ENCODE peak calls at places on chromosomes 11 and 22, in nine cellular contexts. N is tibial artery, Y is heart right ventricle, S is heart left ventricle, B is cardiac muscle cell, T is stomach, V is IMR-90, D is upper lobe of right lung, H is GM23248. L is an unnamed sample.

GRCh38 chr11:47997063-47998053 is 17.0 kb downstream of the PTPRJ start:
- DNase-seq in N (peak; percentile 6), T (no peak), H (no peak), B (no peak), S (no peak), D (no peak), V (no peak), Y (no peak), L (no peak)

GRCh38 chr22:20397498-20397897 is 3.5 kb downstream of the ZNF74 start:
- DNase-seq in N (no peak), H (no peak), D (no peak), V (no peak), Y (no peak), S (no peak), T (no peak), B (no peak), L (no peak)

GRCh38 chr11:100592619-100593309 is 94.3 kb upstream of the ARHGAP42 start:
- DNase-seq in N (no peak), S (no peak), V (peak; percentile 51), T (no peak), H (no peak), B (no peak), D (no peak), Y (no peak), L (no peak)

GRCh38 chr11:92131289-92131890 is 93.2 kb upstream of the FAT3 start:
- DNase-seq in T (no peak), H (peak; percentile 74), D (no peak), B (no peak), S (no peak), N (no peak), V (no peak), Y (no peak), L (no peak)

GRCh38 chr11:67522338-67522737 is 908 bp downstream of the CABP2 start:
- DNase-seq in N (no peak), Y (no peak), S (no peak), H (no peak), V (no peak), T (no peak), B (no peak), D (no peak), L (no peak)

GRCh38 chr11:10744206-10744605 is 6.8 kb upstream of the CTR9 start:
- DNase-seq in Y (no peak), V (no peak), B (no peak), H (no peak), D (no peak), T (no peak), S (no peak), N (no peak), L (no peak)

GRCh38 chr11:47431356-47432083 is 5.3 kb upstream of the PSMC3 start:
- DNase-seq in S (no peak), Y (no peak), H (no peak), T (no peak), D (no peak), N (no peak), B (no peak), V (no peak), L (no peak)

GRCh38 chr11:104534268-104534667 is 364.0 kb downstream of the CASP12 start:
- DNase-seq in H (no peak), S (no peak), N (no peak), Y (no peak), B (no peak), T (no peak), D (no peak), V (peak; percentile 89), L (no peak)

DNA sequence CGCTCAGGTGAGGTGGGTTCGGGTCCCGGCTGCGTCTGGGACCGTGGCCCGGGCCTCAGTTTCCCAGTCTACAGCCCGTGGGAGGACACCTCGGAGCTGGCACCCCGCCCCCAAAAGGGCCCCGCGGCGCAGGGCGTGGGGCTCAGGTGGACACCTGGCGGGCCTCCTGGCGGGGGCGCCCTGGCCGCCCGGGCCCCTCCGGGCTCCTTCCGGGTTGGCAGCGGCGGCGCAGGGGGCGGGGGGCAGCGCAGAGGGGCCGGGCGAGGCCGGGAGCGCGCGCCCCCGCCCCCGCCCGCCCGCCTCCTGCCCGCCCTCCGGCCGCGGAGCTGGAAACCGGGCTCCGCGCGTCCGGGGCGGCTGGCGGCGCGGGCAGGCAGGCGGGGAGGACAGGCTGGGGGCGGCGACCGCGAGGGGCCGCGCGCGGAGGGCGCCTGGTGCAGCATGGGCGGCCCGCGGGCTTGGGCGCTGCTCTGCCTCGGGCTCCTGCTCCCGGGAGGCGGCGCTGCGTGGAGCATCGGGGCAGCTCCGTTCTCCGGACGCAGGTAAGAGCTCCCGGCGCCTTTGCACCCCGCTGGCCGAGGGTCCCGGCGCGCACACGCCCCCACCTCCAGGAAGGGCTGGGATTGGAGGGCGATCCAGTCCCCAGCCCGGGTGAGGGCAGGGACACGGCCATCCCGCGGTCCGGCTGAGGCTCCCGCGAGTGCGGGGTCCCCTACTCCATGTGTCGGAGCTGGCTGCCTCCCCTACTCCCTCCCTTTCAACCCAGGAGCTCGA is at the start of gene EMID1:
- DNase-seq in B (peak; percentile 76), T (peak; percentile 61), D (peak; percentile 75), N (no peak), H (peak; percentile 57), Y (no peak), S (peak; percentile 28), V (peak; percentile 9), L (peak; percentile 60)
- H3K27ac ChIP-seq in B (no peak within 1 kb of the TSS), T (peak within 1 kb of the TSS; percentile 38), D (peak within 1 kb of the TSS; percentile 61), N (no peak within 1 kb of the TSS), H (no peak within 1 kb of the TSS), Y (no peak within 1 kb of the TSS), S (no peak within 1 kb of the TSS), V (no peak within 1 kb of the TSS), L (peak within 1 kb of the TSS; percentile 41)

DNA sequence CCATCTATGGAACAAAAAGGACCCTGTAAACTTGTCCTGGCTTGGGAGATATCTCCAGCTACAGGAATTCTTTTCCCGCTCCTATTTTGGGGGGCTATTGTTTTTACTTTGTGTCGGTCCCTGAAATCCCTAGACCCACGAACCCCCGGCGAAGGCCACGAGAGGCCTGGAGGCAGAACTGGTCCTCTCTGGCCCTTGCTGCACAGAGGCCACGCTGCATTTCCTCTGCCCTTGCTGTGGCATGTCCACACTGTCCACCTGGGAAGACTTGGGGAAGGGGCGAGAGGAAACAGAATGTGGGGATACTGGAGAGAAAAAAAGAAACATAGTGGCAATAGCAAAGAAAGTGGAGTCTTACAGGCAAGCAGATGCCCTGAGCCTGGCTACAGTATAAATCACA is 2.3 kb upstream of the ANO1 start:
- DNase-seq in D (no peak), V (no peak), H (no peak), B (no peak), T (no peak), S (no peak), N (no peak), Y (no peak), L (no peak)
- H3K36me3 ChIP-seq in D (no peaks in the 10 kb centered on the region), V (no peaks in the 10 kb centered on the region), H (no peaks in the 10 kb centered on the region), B (no peaks in the 10 kb centered on the region), T (no peaks in the 10 kb centered on the region), S (no peaks in the 10 kb centered on the region), N (no peaks in the 10 kb centered on the region), Y (no peaks in the 10 kb centered on the region), L (no peaks in the 10 kb centered on the region)

GRCh38 chr22:31081963-31082605 is 966 bp downstream of the SMTN start:
- DNase-seq in N (no peak), V (peak; percentile 62), T (no peak), H (peak; percentile 86), S (no peak), Y (no peak), B (no peak), D (no peak), L (no peak)

GRCh38 chr22:31080848-31081649 is at the start of gene SMTN:
- DNase-seq in T (peak; percentile 96), N (peak; percentile 96), V (peak; percentile 85), Y (peak; percentile 95), H (peak; percentile 96), S (peak; percentile 94), B (peak; percentile 97), D (peak; percentile 95), L (peak; percentile 97)

GRCh38 chr22:31080164-31080847 is 812 bp upstream of the SMTN start:
- DNase-seq in Y (peak; percentile 3), B (no peak), S (no peak), D (no peak), T (no peak), V (no peak), H (no peak), N (no peak), L (no peak)

GRCh38 chr22:31077681-31078080 is 3.4 kb upstream of the SMTN start:
- DNase-seq in D (no peak), H (no peak), N (no peak), V (no peak), B (no peak), Y (no peak), S (no peak), T (no peak), L (no peak)

DNA sequence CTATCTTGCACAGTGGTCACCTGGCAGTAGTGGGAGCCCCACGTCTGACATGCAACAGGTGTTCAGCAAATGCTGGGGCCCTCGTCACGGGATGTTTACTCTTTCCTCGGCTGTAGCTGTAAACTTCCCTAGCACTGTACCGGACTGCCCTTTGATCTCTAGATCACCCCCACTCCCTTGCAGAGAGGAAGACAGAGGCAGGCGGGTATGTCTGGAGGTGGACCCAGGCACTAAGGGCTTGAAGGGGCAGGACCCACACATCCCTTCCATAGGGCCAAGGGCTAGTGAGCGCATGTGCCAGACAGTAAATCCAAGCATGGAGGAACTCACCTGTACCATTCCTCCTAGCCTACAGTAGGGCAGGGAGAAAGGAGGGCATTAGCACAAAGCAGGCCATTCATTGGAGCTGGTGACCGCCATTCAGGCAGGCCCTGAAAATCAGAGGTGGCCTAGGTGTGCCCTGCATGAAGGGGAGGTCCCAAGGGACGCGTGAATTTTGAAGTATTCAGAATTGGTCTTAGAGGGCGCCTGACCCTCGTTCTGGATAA is 1.9 kb upstream of the SMTN start:
- DNase-seq in T (peak; percentile 59), H (no peak), N (no peak), B (no peak), S (no peak), V (no peak), D (no peak), Y (no peak), L (peak; percentile 90)
- H3K27ac ChIP-seq in T (peak overlapping the region; percentile 95), H (no peak overlapping the region), N (peak overlapping the region; percentile 11), B (no peak overlapping the region), S (no peak overlapping the region), V (no peak overlapping the region), D (no peak overlapping the region), Y (no peak overlapping the region), L (peak overlapping the region; percentile 97)

GRCh38 chr11:75567971-75568370 is 5.9 kb downstream of the SERPINH1 start:
- DNase-seq in D (no peak), T (no peak), H (peak; percentile 49), B (no peak), N (no peak), S (no peak), Y (no peak), V (no peak), L (no peak)

GRCh38 chr11:75566763-75567279 is 4.8 kb downstream of the SERPINH1 start:
- DNase-seq in D (no peak), Y (no peak), V (no peak), T (no peak), N (no peak), S (no peak), B (no peak), H (no peak), L (no peak)

GRCh38 chr11:75570559-75571139 is 8.6 kb downstream of the SERPINH1 start:
- DNase-seq in T (no peak), V (no peak), N (no peak), H (no peak), Y (no peak), B (no peak), D (no peak), S (no peak), L (no peak)

GRCh38 chr11:75565916-75566762 is 4.1 kb downstream of the SERPINH1 start:
- DNase-seq in H (peak; percentile 58), T (no peak), N (no peak), V (no peak), D (no peak), Y (no peak), B (no peak), S (no peak), L (no peak)

GRCh38 chr11:75568616-75569219 is 6.7 kb downstream of the SERPINH1 start:
- DNase-seq in S (no peak), H (no peak), Y (no peak), V (no peak), N (no peak), T (no peak), D (no peak), B (no peak), L (no peak)
- H3K36me3 ChIP-seq in S (peaks cover 82% of the 10 kb centered on the region), H (peaks cover 66% of the 10 kb centered on the region), Y (peaks cover 51% of the 10 kb centered on the region), V (peaks cover 83% of the 10 kb centered on the region), N (peaks cover 68% of the 10 kb centered on the region), T (peaks cover 76% of the 10 kb centered on the region), D (peaks cover 89% of the 10 kb centered on the region), B (peaks cover 76% of the 10 kb centered on the region), L (peaks cover 27% of the 10 kb centered on the region)